ENCODE peak calls at places on chromosomes 16 and 17, in seven cellular contexts. P is thoracic aorta, Q is AG04450, A is substantia nigra, H is adipocyte, E is pons, V is HT1080. U is an unnamed sample.
A peak's percentile ranks its signal among the peaks of the same experiment; 100 is the strongest.

GRCh38 chr17:1412185-1413110 is 12.4 kb upstream of the YWHAE start:
- DNase-seq in P (no peak), Q (no peak), A (no peak), H (no peak), E (no peak), V (no peak), U (no peak)

GRCh38 chr17:8922451-8922850 is 43.1 kb downstream of the PIK3R5 start:
- DNase-seq in P (no peak), Q (peak; percentile 49), A (no peak), H (peak; percentile 86), E (peak; percentile 59), V (peak; percentile 84), U (peak; percentile 88)

GRCh38 chr17:47692895-47693666 is 880 bp upstream of the TBKBP1 start:
- DNase-seq in P (no peak), Q (no peak), A (no peak), H (peak; percentile 33), E (no peak), V (no peak), U (peak; percentile 29)

GRCh38 chr17:63930951-63931575 is 1.1 kb downstream of the CD79B start:
- DNase-seq in P (no peak), Q (no peak), A (no peak), H (no peak), E (no peak), V (no peak), U (no peak)

GRCh38 chr17:51154176-51154575 is 817 bp downstream of the NME1 start:
- DNase-seq in P (no peak), Q (no peak), A (no peak), H (peak; percentile 37), E (no peak), V (no peak), U (no peak)

GRCh38 chr17:74935585-74936469 is at the start of gene OTOP3:
- DNase-seq in P (no peak), Q (no peak), A (no peak), H (peak; percentile 4), E (no peak), V (no peak), U (no peak)

GRCh38 chr17:32998111-32998892 is 6.7 kb downstream of the SPACA3 start:
- DNase-seq in P (peak; percentile 40), Q (peak; percentile 33), A (peak; percentile 9), H (peak; percentile 90), E (peak; percentile 52), V (peak; percentile 52), U (peak; percentile 90)

GRCh38 chr17:8995711-8996110 is 25.6 kb upstream of the NTN1 start:
- DNase-seq in P (no peak), Q (no peak), A (no peak), H (no peak), E (no peak), V (no peak), U (no peak)

GRCh38 chr16:65600046-65600445 is 478.2 kb upstream of the CDH11 start:
- DNase-seq in P (no peak), Q (no peak), A (no peak), H (no peak), E (no peak), V (no peak), U (no peak)

GRCh38 chr16:89721644-89722391 is 481 bp downstream of the ZNF276 start:
- DNase-seq in P (no peak), Q (no peak), A (no peak), H (peak; percentile 79), E (no peak), V (peak; percentile 65), U (peak; percentile 77)

GRCh38 chr17:75344664-75345063 is 55.4 kb upstream of the SLC25A19 start:
- DNase-seq in P (no peak), Q (no peak), A (no peak), H (no peak), E (no peak), V (no peak), U (no peak)

GRCh38 chr17:4949321-4950074 is 1.2 kb upstream of the PFN1 start:
- DNase-seq in P (no peak), Q (no peak), A (peak; percentile 80), H (peak; percentile 84), E (peak; percentile 53), V (peak; percentile 69), U (peak; percentile 84)

GRCh38 chr16:81431554-81432353 is 12.9 kb upstream of the CMIP start:
- DNase-seq in P (no peak), Q (peak; percentile 20), A (no peak), H (peak; percentile 62), E (no peak), V (no peak), U (peak; percentile 58)

GRCh38 chr17:32015245-32016013 is 8.2 kb downstream of the LRRC37B start:
- DNase-seq in P (no peak), Q (no peak), A (no peak), H (peak; percentile 28), E (no peak), V (no peak), U (no peak)

GRCh38 chr16:57747091-57747490 is 11.5 kb downstream of the KATNB1 start:
- DNase-seq in P (no peak), Q (no peak), A (no peak), H (no peak), E (no peak), V (no peak), U (no peak)

GRCh38 chr16:17446661-17447060 is 24.1 kb downstream of the XYLT1 start:
- DNase-seq in P (no peak), Q (no peak), A (no peak), H (no peak), E (no peak), V (no peak), U (no peak)

GRCh38 chr17:27466748-27467375 is 10.6 kb downstream of the KSR1 start:
- DNase-seq in P (no peak), Q (no peak), A (no peak), H (no peak), E (no peak), V (no peak), U (no peak)

GRCh38 chr16:8798174-8798527 is 512 bp downstream of the PMM2 start:
- DNase-seq in P (no peak), Q (no peak), A (no peak), H (no peak), E (no peak), V (no peak), U (peak; percentile 43)

GRCh38 chr16:14132696-14133048 is 61.6 kb downstream of the MRTFB start:
- DNase-seq in P (no peak), Q (peak; percentile 4), A (no peak), H (no peak), E (no peak), V (no peak), U (no peak)

GRCh38 chr17:13323990-13324389 is 277.7 kb downstream of the HS3ST3A1 start:
- DNase-seq in P (no peak), Q (no peak), A (no peak), H (peak; percentile 5), E (no peak), V (no peak), U (peak; percentile 7)

GRCh38 chr17:82045916-82046484 is 5.6 kb downstream of the RFNG start:
- DNase-seq in P (no peak), Q (no peak), A (no peak), H (no peak), E (no peak), V (no peak), U (no peak)

GRCh38 chr17:29956225-29956624 is 14.8 kb downstream of the EFCAB5 start:
- DNase-seq in P (no peak), Q (no peak), A (no peak), H (no peak), E (peak; percentile 48), V (no peak), U (no peak)

GRCh38 chr17:72890711-72891110 is 201.8 kb downstream of the SLC39A11 start:
- DNase-seq in P (no peak), Q (no peak), A (no peak), H (peak; percentile 50), E (no peak), V (peak; percentile 67), U (peak; percentile 50)

GRCh38 chr16:16048904-16049582 is 99.6 kb downstream of the ABCC1 start:
- DNase-seq in P (no peak), Q (no peak), A (no peak), H (no peak), E (no peak), V (no peak), U (no peak)

GRCh38 chr16:87626401-87626800 is 24.1 kb downstream of the JPH3 start:
- DNase-seq in P (no peak), Q (no peak), A (no peak), H (no peak), E (no peak), V (no peak), U (no peak)

GRCh38 chr16:21980032-21980431 is 20.9 kb downstream of the PDZD9 start:
- DNase-seq in P (no peak), Q (no peak), A (no peak), H (no peak), E (no peak), V (no peak), U (no peak)

GRCh38 chr16:88503374-88503770 is 50.3 kb downstream of the ZFPM1 start:
- DNase-seq in P (no peak), Q (no peak), A (no peak), H (no peak), E (no peak), V (peak; percentile 31), U (no peak)

U was measured in GM03348.